ENCODE peak calls at places on chromosomes 16 and 17, in four cellular contexts. P is BJ, F is AG04450, K is SK-N-SH. D is an unnamed sample.

GRCh38 chr16:26770547-26770946 is 296.2 kb upstream of the C16orf82 start:
- DNase-seq in F (no peak), K (no peak), P (no peak), D (no peak)

GRCh38 chr16:7268182-7268581 is 64.5 kb upstream of the RBFOX1 start:
- DNase-seq in K (peak; percentile 46), P (no peak), F (no peak), D (no peak)

GRCh38 chr17:43312011-43312410 is 78.2 kb upstream of the RNU2-1 start:
- DNase-seq in P (no peak), F (no peak), K (no peak), D (no peak)

GRCh38 chr16:1807626-1808025 is 14.1 kb upstream of the IGFALS start:
- DNase-seq in K (no peak), P (no peak), F (no peak), D (no peak)

GRCh38 chr17:14552311-14552710 is 251.4 kb downstream of the HS3ST3B1 start:
- DNase-seq in K (no peak), F (no peak), P (no peak), D (no peak)

GRCh38 chr16:78184554-78185183 is 85.2 kb downstream of the WWOX start:
- DNase-seq in F (peak; percentile 67), K (peak; percentile 49), P (peak; percentile 52), D (peak; percentile 18)

GRCh38 chr17:73069164-73069774 is 23.2 kb downstream of the SLC39A11 start:
- DNase-seq in P (no peak), K (no peak), F (no peak), D (no peak)

GRCh38 chr17:14057591-14057990 is 11.7 kb upstream of the COX10 start:
- DNase-seq in P (no peak), K (no peak), F (no peak), D (no peak)

GRCh38 chr16:50153648-50154368 is 702 bp downstream of the TENT4B start:
- DNase-seq in P (no peak), F (no peak), K (peak; percentile 69), D (no peak)

GRCh38 chr17:76102944-76103273 is 678 bp downstream of the EXOC7 start:
- DNase-seq in P (no peak), F (no peak), K (no peak), D (no peak)

DNA sequence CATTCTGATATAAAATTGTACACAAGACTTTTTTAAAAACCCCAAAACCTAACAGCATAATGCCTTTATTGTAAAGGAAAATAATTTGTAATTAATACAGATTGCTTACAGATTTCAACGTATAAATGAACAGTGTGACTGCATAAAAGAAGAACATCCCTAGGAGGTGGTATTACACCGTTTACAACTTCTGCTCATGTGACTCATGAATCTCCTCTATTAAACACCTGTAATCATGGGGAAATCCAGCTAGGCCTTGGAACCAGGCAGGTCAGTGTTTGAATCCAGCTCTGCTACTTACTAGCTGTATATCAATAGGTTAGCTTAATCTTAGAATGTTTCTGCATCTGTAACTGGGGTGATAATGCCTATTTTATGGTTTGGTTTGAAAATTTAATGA is 15.2 kb downstream of the RABEP1 start:
- DNase-seq in K (no peak), P (no peak), F (no peak), D (no peak)
- TF ChIP-seq CTCF in K (no peak), P (no peak), F (no peak), D (no peak)

GRCh38 chr16:23757116-23757515 is 2.3 kb downstream of the CHP2 start:
- DNase-seq in F (no peak), P (no peak), K (no peak), D (no peak)
- TF ChIP-seq CTCF in F (no peak), P (no peak), K (no peak), D (no peak)

DNA sequence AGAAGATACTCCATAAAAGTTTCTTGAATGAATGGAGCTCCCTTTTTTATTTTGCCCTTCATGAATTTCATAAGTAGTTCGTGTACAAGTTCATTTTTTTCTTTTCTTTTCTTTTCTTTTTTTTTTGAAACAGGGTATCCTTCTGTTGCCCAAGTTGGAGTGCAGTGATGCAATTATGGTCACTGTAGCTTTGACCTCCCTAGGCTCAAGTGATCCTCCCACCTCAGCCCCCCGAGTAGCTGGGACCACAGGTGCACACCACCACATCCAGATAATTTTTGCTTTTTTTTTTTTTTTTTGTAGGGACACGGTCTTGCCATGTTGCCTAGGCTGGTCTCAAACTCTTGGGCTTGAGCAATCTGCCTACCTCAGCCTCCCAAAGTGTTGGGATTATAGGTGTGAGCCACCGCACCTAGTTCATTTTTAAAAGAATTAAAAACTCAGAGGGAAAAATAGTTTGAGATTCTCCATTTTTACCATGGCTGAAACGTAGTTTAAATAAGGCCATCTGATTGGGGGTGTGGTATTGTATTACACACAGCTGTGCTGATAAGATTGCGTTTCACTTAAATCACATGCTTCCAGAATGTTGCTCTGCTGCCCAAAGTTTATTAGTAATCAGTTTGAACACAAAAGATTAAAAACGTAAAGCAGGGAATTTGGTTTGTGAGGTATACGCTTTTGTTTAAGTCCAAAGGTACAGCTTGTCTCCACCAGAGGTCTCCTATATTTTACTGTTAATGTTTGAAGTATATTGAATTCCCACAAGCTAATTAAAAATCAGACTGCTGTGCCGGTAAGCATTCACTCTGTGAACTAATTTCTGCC is 154.1 kb downstream of the SOCS1 start:
- DNase-seq in P (no peak), F (peak; percentile 71), K (no peak), D (no peak)
- TF ChIP-seq CTCF in P (no peak), F (peak; percentile 50), K (peak; percentile 24), D (no peak)

DNA sequence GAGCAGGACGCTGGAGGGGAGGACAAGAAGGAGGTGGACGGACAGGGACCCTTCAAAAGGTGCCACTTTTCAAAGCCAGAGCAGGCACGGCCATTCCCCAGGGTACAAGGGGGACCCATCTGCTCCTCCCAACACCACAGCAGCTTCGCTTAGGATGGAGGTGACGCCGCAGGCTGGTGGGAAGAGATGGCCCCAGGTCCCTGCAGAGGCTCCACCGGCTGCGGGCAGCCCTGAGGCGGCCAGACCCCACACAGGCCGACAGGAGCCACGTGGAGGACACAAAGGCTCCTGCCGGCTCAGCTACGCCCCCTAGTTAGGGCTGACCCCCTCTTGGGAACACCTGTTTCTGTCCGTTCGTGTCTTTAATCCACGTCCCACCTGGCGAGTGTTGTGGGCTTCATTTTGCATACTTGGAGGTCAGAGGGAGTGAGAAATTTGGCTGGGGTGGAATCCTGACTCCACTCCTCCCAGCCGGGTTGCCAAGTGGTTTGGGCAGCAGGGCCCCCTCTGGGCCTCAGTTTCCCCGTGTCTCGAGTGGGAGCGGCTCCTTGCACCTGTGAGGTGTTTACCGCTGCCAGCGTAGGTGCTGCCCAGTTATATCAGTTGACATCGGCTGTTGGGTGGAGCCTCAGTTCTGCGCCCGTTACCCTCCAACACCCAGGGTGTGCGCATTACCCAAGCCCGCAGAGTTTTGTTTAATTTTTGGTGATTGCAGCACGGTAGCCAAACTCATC is 5.8 kb upstream of the FN3KRP start:
- DNase-seq in P (no peak), K (peak; percentile 50), F (no peak), D (no peak)
- TF ChIP-seq CTCF in P (no peak), K (no peak), F (no peak), D (no peak)

DNA sequence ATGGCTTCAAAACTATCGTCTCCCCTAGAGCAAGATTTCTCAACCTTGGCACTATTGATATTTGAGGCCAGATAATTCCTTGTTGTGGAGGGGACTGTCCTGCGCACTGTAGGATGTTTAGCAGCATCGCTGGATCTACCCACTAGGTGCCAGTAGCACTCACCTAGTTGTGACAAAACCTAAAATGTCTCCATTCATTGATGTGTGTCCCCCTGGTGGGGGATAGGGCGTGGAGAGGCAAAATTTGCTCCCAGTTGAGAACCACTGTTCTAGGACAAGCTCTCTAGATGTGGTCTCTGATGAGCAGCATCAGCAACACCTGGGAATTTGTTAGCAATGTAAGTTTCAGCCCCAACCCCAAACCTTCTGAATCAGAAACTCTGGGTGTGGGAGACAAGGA is 259.0 kb downstream of the XYLT1 start:
- DNase-seq in F (no peak), P (no peak), K (peak; percentile 21), D (no peak)
- TF ChIP-seq CTCF in F (peak; percentile 32), P (peak; percentile 7), K (peak; percentile 37), D (no peak)

GRCh38 chr17:50080827-50081226 is 14.3 kb upstream of the PDK2 start:
- DNase-seq in K (no peak), P (no peak), F (no peak), D (no peak)
- TF ChIP-seq CTCF in K (no peak), P (no peak), F (no peak), D (no peak)

GRCh38 chr17:63848834-63849689 is 6.6 kb upstream of the SMARCD2 start:
- DNase-seq in K (peak; percentile 66), P (no peak), F (peak; percentile 37), D (no peak)
- TF ChIP-seq CTCF in K (no peak), P (peak; percentile 74), F (peak; percentile 46), D (peak; percentile 72)

DNA sequence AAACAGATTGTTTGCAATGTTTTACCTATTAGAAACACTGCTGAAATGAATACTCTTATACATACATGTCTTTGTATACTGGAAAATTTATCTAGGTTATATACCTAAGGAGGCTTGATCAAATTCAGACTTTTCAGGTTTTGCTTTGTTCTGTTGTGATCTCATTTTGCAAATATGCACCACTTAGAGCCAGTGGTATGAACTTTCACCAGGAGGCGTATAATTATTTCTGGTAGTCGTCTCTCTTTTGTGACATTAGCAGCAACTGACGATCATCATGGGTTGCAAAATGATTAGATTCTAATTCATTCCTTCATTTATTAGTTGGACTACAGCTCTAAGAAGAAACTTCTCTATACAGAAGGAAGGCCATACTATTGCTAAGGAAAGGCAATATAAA is 26.9 kb downstream of the AP1G1 start:
- DNase-seq in P (no peak), K (no peak), F (no peak), D (peak; percentile 9)
- TF ChIP-seq CTCF in P (no peak), K (no peak), F (peak; percentile 2), D (no peak)

D was measured in kidney epithelial cell.